ENCODE peak calls at places on chromosomes 13 and 19, in nine cellular contexts. O, S, T, J, L, Q, H, Y and F are unnamed samples.

GRCh38 chr13:49810825-49811526 is 18.5 kb upstream of the KPNA3 start:
- DNase-seq in T (no peak), L (peak), Q (no peak), J (peak), O (no peak), S (no peak), Y (peak), H (no peak), F (no peak)

GRCh38 chr19:35545855-35546381 is 492 bp downstream of the TMEM147 start:
- DNase-seq in Q (peak), T (no peak), Y (no peak), S (peak), L (peak), O (no peak), J (peak), H (no peak), F (peak)

GRCh38 chr19:38692458-38693379 is 45.3 kb downstream of the ACTN4 start:
- DNase-seq in T (no peak), Y (no peak), O (no peak), Q (no peak), H (no peak), J (no peak), S (no peak), L (no peak), F (no peak)

GRCh38 chr13:78958019-78958418 is 299.1 kb upstream of the OBI1 start:
- DNase-seq in S (no peak), H (no peak), Q (no peak), J (no peak), T (no peak), L (no peak), Y (no peak), O (no peak), F (no peak)

GRCh38 chr19:17236414-17236716 is 9.4 kb downstream of the NR2F6 start:
- DNase-seq in H (no peak), T (no peak), Q (peak), S (no peak), O (no peak), Y (no peak), J (no peak), L (no peak), F (peak)

GRCh38 chr19:41298327-41298964 is 11.5 kb upstream of the CCDC97 start:
- DNase-seq in S (no peak), Q (peak), O (no peak), Y (peak), T (peak), J (peak), L (peak), H (no peak), F (peak)

GRCh38 chr13:102012299-102013293 is 389.3 kb downstream of the FGF14 start:
- DNase-seq in O (no peak), T (no peak), Y (no peak), S (no peak), L (no peak), Q (no peak), H (no peak), J (no peak), F (no peak)

GRCh38 chr19:3626473-3627350 is at the start of gene CACTIN:
- DNase-seq in Y (peak), Q (peak), T (peak), L (peak), O (peak), H (peak), S (peak), J (peak), F (peak)

GRCh38 chr13:20177049-20177831 is 15.5 kb downstream of the GJB2 start:
- DNase-seq in S (no peak), L (no peak), T (no peak), J (no peak), Q (no peak), Y (no peak), O (no peak), H (no peak), F (no peak)

GRCh38 chr19:17706750-17707181 is 12.5 kb upstream of the MAP1S start:
- DNase-seq in J (peak), O (no peak), Y (peak), S (no peak), Q (no peak), T (peak), H (peak), L (peak), F (peak)

GRCh38 chr19:8515317-8515716 is 1.4 kb upstream of the ZNF414 start:
- DNase-seq in Y (no peak), H (no peak), T (no peak), S (peak), Q (no peak), O (no peak), L (no peak), J (no peak), F (no peak)

GRCh38 chr19:33273881-33274662 is 28.3 kb downstream of the CEBPA start:
- DNase-seq in Y (peak), J (peak), Q (peak), S (no peak), T (peak), O (no peak), H (no peak), L (peak), F (no peak)

GRCh38 chr13:40442826-40443225 is 223.6 kb downstream of the FOXO1 start:
- DNase-seq in H (no peak), J (no peak), Y (peak), Q (no peak), L (no peak), O (no peak), S (no peak), T (no peak), F (no peak)

GRCh38 chr19:5104871-5105351 is 136.0 kb downstream of the KDM4B start:
- DNase-seq in H (no peak), Q (no peak), L (no peak), S (no peak), O (no peak), J (no peak), Y (no peak), T (no peak), F (no peak)

GRCh38 chr19:17220207-17220758 is 5.1 kb downstream of the USE1 start:
- DNase-seq in Q (peak), O (no peak), L (peak), S (no peak), J (peak), H (no peak), Y (peak), T (peak), F (no peak)

GRCh38 chr19:3062165-3063105 is at the start of gene TLE5:
- DNase-seq in H (no peak), Y (no peak), L (peak), Q (peak), T (peak), O (no peak), S (peak), J (no peak), F (peak)

GRCh38 chr13:66048888-66049287 is 1181.2 kb downstream of the PCDH9 start:
- DNase-seq in L (no peak), S (no peak), T (no peak), J (no peak), Y (no peak), O (no peak), Q (no peak), H (no peak), F (no peak)

GRCh38 chr19:38044267-38045111 is 137.5 kb downstream of the SIPA1L3 start:
- DNase-seq in H (no peak), O (no peak), Q (no peak), L (no peak), T (peak), S (peak), J (no peak), Y (peak), F (peak)

GRCh38 chr13:79194272-79194671 is 211.8 kb downstream of the RBM26 start:
- DNase-seq in S (peak), T (no peak), Q (no peak), Y (no peak), J (no peak), O (no peak), H (no peak), L (no peak), F (no peak)

GRCh38 chr19:7742575-7742974 is 4.8 kb downstream of the CD209 start:
- DNase-seq in H (no peak), J (no peak), O (no peak), S (no peak), T (no peak), Q (no peak), L (no peak), Y (no peak), F (no peak)

GRCh38 chr13:48086272-48086671 is 8.6 kb downstream of the MED4 start:
- DNase-seq in Q (no peak), T (no peak), O (no peak), J (no peak), H (no peak), Y (no peak), S (no peak), L (no peak), F (peak)

GRCh38 chr19:32622002-32622401 is 41.0 kb downstream of the PDCD5 start:
- DNase-seq in O (no peak), S (no peak), H (no peak), J (no peak), L (no peak), T (no peak), Q (no peak), Y (no peak), F (no peak)

GRCh38 chr13:31807090-31807541 is 67.8 kb downstream of the RXFP2 start:
- DNase-seq in L (no peak), Q (no peak), O (no peak), T (no peak), Y (peak), S (no peak), J (no peak), H (no peak), F (peak)

GRCh38 chr13:46321494-46322225 is 65.4 kb downstream of the RUBCNL start:
- DNase-seq in S (peak), Y (peak), Q (peak), O (peak), H (peak), T (peak), L (peak), J (peak), F (peak)

GRCh38 chr13:88823114-88823513 is 1151.9 kb downstream of the SLITRK5 start:
- DNase-seq in S (no peak), H (no peak), O (no peak), Y (no peak), Q (no peak), J (no peak), L (no peak), T (no peak), F (no peak)

GRCh38 chr19:52176574-52176973 is 5.2 kb upstream of the ZNF836 start:
- DNase-seq in H (no peak), J (no peak), O (no peak), S (no peak), T (no peak), Y (no peak), Q (no peak), L (no peak), F (peak)

GRCh38 chr19:50706387-50706786 is 13.2 kb downstream of the SHANK1 start:
- DNase-seq in Q (no peak), H (no peak), L (no peak), S (no peak), Y (no peak), J (no peak), O (no peak), T (no peak), F (no peak)

GRCh38 chr19:34172661-34173144 is 399 bp downstream of the LSM14A start:
- DNase-seq in Q (no peak), J (no peak), O (no peak), H (no peak), Y (no peak), T (no peak), S (no peak), L (peak), F (no peak)

GRCh38 chr13:25415196-25415595 is 43.4 kb downstream of the ATP8A2 start:
- DNase-seq in Y (no peak), Q (no peak), O (no peak), S (no peak), L (no peak), T (no peak), J (no peak), H (no peak), F (no peak)

GRCh38 chr19:48614436-48615144 is at the start of gene FAM83E:
- DNase-seq in S (peak), O (no peak), L (no peak), T (no peak), H (peak), Y (no peak), Q (peak), J (no peak), F (peak)

GRCh38 chr19:4172861-4173473 is 9.4 kb downstream of the SIRT6 start:
- DNase-seq in O (peak), Q (peak), H (peak), Y (no peak), S (peak), T (no peak), L (peak), J (peak), F (peak)

DNA sequence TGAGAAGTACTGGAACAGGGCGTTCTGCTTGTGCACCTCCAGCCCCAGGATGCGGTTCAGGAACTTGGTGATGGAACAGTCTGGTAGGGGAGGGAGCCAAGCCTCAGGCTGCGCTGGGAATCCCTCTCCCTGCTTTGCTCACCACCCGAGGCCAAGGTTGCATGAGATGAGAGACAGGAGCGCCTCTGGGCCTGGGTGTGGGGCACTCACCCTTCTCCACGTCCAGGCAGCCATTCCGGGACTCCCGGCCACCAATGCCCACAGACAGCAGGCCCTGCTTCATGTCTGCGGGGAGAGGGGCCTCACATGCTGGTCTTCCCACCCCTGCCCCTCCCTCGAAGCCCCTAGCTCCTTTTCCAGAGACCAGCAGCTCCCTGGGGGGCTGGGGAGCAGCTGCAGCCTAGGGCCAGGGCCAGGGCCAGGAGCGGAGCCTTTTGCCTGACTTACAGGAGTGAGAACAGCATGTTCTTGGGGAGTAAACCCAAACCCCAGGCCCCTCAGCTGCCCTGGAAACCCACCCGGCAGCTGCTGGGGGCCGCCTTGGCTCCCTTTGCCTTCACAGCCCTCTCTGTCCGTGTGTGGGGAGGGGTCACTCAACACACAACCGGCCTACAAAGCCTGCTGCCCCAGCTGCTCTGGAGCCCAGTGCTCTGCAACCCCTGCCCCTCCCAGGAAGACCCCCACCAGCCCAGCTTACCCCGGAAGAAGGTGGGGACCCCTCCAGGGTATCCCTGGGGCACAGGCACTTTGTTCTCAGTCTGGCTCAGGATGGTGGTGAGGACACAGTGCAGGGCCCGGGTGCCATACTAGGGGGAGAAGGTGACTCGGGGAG is 7.2 kb downstream of the GPX4 start:
- DNase-seq in J (no peak), Q (no peak), Y (no peak), T (no peak), L (no peak), S (no peak), H (no peak), O (no peak), F (no peak)
- H3K9ac ChIP-seq in J (no peak), Q (no peak), Y (no peak), T (no peak), L (no peak), S (no peak), H (no peak), O (no peak), F (no peak)

DNA sequence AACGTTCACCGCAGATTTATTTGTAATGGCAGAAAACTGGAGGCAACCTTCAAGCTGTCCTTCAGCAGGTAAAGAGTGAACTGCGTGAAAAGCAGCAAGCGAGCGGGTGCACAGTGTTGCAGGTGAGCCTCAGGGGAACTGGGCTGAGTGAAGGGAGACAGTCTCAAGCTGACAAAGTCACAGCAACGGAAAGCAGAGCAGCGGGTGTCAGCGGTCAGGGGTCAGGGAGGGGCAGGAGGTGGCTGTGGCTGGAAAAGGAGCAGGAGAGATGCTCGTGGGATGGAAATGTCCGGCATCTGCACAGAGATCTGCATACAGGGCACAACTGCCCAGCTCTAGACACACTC is 8.5 kb upstream of the RASA3 start:
- DNase-seq in S (no peak), J (no peak), L (no peak), H (no peak), Q (no peak), Y (no peak), O (no peak), T (no peak), F (no peak)
- H3K9ac ChIP-seq in S (no peak), J (no peak), L (no peak), H (no peak), Q (no peak), Y (no peak), O (no peak), T (no peak), F (no peak)

GRCh38 chr19:56750658-56751057 is 79.1 kb upstream of the ZNF835 start:
- DNase-seq in J (no peak), S (no peak), H (no peak), L (no peak), T (no peak), Q (no peak), Y (no peak), O (no peak), F (no peak)
- H3K9ac ChIP-seq in J (no peak), S (no peak), H (no peak), L (no peak), T (no peak), Q (no peak), Y (no peak), O (no peak), F (no peak)

DNA sequence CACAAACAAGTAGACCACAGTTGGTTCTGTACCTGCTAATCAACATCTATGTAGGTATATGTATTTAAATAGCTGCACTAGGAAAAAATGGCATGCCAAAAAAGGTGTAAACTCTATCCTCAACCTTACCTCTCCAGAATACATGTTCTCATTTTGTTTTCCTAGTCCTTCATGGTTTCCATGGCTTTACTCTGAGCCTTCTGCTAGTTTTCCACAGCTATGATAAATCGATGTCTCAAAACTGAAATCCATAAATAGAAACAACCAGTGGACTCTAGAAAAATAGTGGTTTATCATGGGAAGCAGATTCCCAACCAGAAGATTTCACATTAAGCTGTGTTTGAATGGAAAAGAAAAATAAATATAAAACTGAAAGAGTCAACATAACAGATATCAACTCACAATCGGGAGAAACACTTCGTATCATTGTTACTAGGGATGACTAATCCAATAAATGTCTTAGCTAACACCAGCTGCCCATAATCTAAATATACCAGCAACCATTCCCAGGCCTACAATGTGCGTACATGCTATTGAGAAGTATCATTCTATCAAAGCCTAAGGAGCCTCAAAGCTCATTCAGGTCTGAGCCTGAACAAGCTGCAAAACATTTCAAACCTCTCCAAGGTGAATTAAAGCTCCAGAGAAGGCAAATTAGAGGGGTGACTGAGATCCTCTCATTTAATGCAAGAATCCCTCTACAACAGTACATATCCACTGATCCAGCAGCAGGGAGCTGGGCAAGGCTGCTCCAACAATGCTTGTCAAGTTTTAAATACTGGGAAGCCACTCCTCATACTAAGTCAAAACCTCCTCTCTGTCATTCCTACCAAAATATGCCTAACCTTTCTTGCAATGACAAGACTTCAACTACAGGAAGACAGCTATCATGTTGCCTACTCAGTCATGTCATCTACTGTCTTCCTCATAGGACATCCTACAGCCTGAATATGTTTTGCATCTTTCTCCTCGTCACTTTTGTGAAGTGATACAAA is 90.2 kb downstream of the KCTD12 start:
- DNase-seq in S (no peak), Y (no peak), L (no peak), T (peak), Q (no peak), O (no peak), J (peak), H (no peak), F (no peak)
- H3K9ac ChIP-seq in S (no peak), Y (no peak), L (no peak), T (no peak), Q (no peak), O (no peak), J (no peak), H (no peak), F (no peak)

DNA sequence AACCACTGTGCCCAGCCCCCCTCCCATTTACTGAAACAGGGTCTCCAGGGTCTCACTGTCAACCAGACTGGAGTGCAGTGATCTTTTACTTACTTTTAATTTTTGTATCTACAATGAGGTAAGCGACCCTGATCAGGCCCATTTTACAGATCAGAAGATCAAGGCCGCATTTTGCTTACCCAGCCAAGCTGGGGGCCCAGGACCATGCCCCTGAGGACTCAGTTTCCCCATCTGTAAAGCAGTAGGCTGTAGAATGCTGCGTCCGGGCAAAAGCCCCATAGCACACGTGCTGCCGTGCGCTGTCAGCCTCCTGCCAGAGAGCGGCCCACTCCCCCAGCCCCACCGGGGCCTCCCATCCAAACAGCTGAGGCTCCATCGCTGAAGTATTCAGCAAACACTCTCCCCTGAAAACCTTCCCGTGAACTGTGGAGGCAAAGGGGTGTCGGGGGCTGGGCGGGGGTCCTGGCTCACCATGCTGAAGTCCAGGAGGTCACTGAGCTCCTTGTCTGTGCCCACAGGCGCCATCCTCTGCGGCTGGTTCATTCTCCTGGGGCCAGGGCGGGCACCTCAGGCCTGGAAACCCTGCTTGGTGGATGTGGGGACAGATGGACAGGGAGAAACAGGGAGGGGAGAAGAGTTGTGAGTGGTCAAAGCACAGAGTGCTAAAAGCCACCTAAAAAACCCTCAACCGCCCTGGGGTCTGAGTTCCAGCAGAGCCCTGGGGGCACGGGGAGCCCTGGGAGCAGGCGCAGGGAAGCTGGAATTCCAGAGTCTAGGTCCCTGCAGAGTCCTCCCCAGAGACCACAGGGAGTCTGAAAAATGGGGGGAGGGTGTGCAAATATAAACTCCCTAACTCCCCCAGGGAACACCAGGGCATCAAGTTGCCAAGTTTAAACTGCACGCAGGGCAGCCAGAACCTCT is 2.4 kb downstream of the TCF3 start:
- DNase-seq in H (no peak), Q (no peak), J (no peak), O (no peak), T (no peak), L (no peak), Y (no peak), S (no peak), F (no peak)
- H3K9ac ChIP-seq in H (no peak), Q (no peak), J (peak), O (peak), T (peak), L (peak), Y (peak), S (peak), F (peak)